ENCODE peak calls at places on chromosome 19, in five cellular contexts. J is AG04449, B is cardiac muscle cell, T is colonic mucosa, I is cardiac fibroblast. Y is an unnamed sample.

GRCh38 chr19:8494158-8494557 is 8.3 kb downstream of the PRAM1 start:
- DNase-seq in B (no peak), I (no peak), T (no peak), J (no peak), Y (no peak)

GRCh38 chr19:54415208-54415900 is at the start of gene TTYH1:
- DNase-seq in T (no peak), B (no peak), J (no peak), I (no peak), Y (no peak)

GRCh38 chr19:14147797-14148605 is 11.6 kb upstream of the ASF1B start:
- DNase-seq in J (no peak), I (peak; percentile 69), B (peak; percentile 78), T (peak; percentile 72), Y (peak; percentile 57)

GRCh38 chr19:14369399-14370168 is 11.7 kb upstream of the ADGRE5 start:
- DNase-seq in T (no peak), I (peak; percentile 30), J (no peak), B (peak; percentile 17), Y (peak; percentile 28)

GRCh38 chr19:13796301-13797057 is 1.2 kb downstream of the ZSWIM4 start:
- DNase-seq in I (peak; percentile 97), B (no peak), J (peak; percentile 80), T (peak; percentile 51), Y (peak; percentile 94)

GRCh38 chr19:16351133-16351809 is 26.6 kb downstream of the KLF2 start:
- DNase-seq in I (peak; percentile 22), J (no peak), B (no peak), T (no peak), Y (no peak)

GRCh38 chr19:35901854-35902661 is at the start of gene HCST:
- DNase-seq in B (no peak), I (peak; percentile 11), T (no peak), J (no peak), Y (no peak)

GRCh38 chr19:32269831-32270230 is 75.6 kb upstream of the ZNF507 start:
- DNase-seq in B (no peak), I (no peak), J (no peak), T (no peak), Y (no peak)

GRCh38 chr19:3984908-3985642 is at the start of gene EEF2:
- DNase-seq in I (peak; percentile 91), B (peak; percentile 94), J (no peak), T (peak; percentile 91), Y (peak; percentile 89)

GRCh38 chr19:42148270-42148669 is 16.0 kb upstream of the POU2F2 start:
- DNase-seq in B (no peak), T (no peak), I (no peak), J (no peak), Y (no peak)

GRCh38 chr19:29528946-29529645 is 3.3 kb downstream of the VSTM2B start:
- DNase-seq in J (no peak), T (no peak), B (no peak), I (no peak), Y (no peak)

GRCh38 chr19:50178320-50178719 is 15.2 kb upstream of the IZUMO2 start:
- DNase-seq in B (no peak), I (no peak), J (no peak), T (peak; percentile 72), Y (no peak)

GRCh38 chr19:51702103-51702753 is 9.1 kb downstream of the SPACA6 start:
- DNase-seq in I (peak; percentile 60), B (peak; percentile 65), J (no peak), T (peak; percentile 78), Y (peak; percentile 42)

GRCh38 chr19:49940482-49940791 is 11.1 kb upstream of the NUP62 start:
- DNase-seq in B (no peak), T (no peak), J (no peak), I (no peak), Y (no peak)

GRCh38 chr19:38061294-38061693 is 154.3 kb downstream of the SIPA1L3 start:
- DNase-seq in I (peak; percentile 92), B (no peak), T (no peak), J (peak; percentile 36), Y (peak; percentile 87)

GRCh38 chr19:15836345-15836594 is 20.8 kb upstream of the OR10H1 start:
- DNase-seq in B (no peak), T (no peak), J (no peak), I (no peak), Y (peak; percentile 9)

GRCh38 chr19:54928299-54928698 is 19.0 kb downstream of the NLRP7 start:
- DNase-seq in I (peak; percentile 8), T (no peak), J (no peak), B (no peak), Y (no peak)

GRCh38 chr19:30870861-30871260 is 478.4 kb downstream of the TSHZ3 start:
- DNase-seq in T (no peak), I (peak; percentile 1), B (peak; percentile 78), J (no peak), Y (no peak)

GRCh38 chr19:24140099-24140498 is 53.1 kb downstream of the ZNF254 start:
- DNase-seq in T (no peak), I (peak; percentile 97), J (no peak), B (no peak), Y (peak; percentile 80)

GRCh38 chr19:28610731-28611130 is 602.2 kb downstream of the UQCRFS1 start:
- DNase-seq in B (no peak), I (no peak), T (no peak), J (no peak), Y (no peak)

GRCh38 chr19:50476224-50476942 is at the start of the genes EMC10 and GARIN5A:
- DNase-seq in I (peak; percentile 95), T (peak; percentile 93), J (peak; percentile 49), B (peak; percentile 92), Y (peak; percentile 93)

GRCh38 chr19:55640043-55640576 is 692 bp upstream of the ZNF580 start:
- DNase-seq in I (peak; percentile 57), B (no peak), T (peak; percentile 60), J (no peak), Y (peak; percentile 73)

GRCh38 chr19:45470147-45471081 is 2.6 kb downstream of the FOSB start:
- DNase-seq in I (peak; percentile 65), J (no peak), T (peak; percentile 43), B (peak; percentile 51), Y (peak; percentile 32)

GRCh38 chr19:50026550-50026906 is 723 bp downstream of the ZNF473 start:
- DNase-seq in B (no peak), I (no peak), T (no peak), J (no peak), Y (no peak)

GRCh38 chr19:6060600-6061391 is 49.5 kb downstream of the RFX2 start:
- DNase-seq in I (peak; percentile 17), T (peak; percentile 32), J (no peak), B (no peak), Y (peak; percentile 33)

GRCh38 chr19:50563597-50563996 is 4.6 kb downstream of the LRRC4B start:
- DNase-seq in J (no peak), T (no peak), I (no peak), B (no peak), Y (no peak)

DNA sequence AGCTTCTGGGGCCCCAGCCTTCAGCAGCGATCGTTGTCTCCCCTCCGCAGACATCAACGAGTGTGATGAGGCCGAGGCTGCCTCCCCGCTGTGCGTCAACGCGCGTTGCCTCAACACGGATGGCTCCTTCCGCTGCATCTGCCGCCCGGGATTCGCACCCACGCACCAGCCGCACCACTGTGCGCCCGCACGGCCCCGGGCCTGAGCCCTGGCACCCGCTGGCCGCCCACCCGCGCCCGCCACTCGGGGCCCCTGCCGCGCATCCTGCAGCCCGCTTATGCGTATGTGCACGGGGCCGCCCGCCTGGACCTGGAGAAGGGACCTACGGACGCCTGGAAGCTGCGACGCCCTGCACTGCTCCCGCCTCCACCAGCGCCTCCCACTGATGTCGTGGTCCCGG is 28.2 kb downstream of the LTBP4 start:
- DNase-seq in I (no peak), T (no peak), B (no peak), J (no peak), Y (no peak)
- H3K4me3 ChIP-seq in I (no peak overlapping the region), T (no peak overlapping the region), B (no peak overlapping the region), J (no peak overlapping the region), Y (no peak overlapping the region)

GRCh38 chr19:20243629-20244028 is 76.6 kb downstream of the ZNF486 start:
- DNase-seq in B (no peak), T (no peak), I (no peak), J (no peak), Y (no peak)

GRCh38 chr19:20233105-20233504 is 66.1 kb downstream of the ZNF486 start:
- DNase-seq in I (no peak), J (no peak), B (no peak), T (peak; percentile 55), Y (peak; percentile 61)

GRCh38 chr19:20235156-20235555 is 68.1 kb downstream of the ZNF486 start:
- DNase-seq in B (no peak), T (no peak), J (no peak), I (no peak), Y (no peak)

DNA sequence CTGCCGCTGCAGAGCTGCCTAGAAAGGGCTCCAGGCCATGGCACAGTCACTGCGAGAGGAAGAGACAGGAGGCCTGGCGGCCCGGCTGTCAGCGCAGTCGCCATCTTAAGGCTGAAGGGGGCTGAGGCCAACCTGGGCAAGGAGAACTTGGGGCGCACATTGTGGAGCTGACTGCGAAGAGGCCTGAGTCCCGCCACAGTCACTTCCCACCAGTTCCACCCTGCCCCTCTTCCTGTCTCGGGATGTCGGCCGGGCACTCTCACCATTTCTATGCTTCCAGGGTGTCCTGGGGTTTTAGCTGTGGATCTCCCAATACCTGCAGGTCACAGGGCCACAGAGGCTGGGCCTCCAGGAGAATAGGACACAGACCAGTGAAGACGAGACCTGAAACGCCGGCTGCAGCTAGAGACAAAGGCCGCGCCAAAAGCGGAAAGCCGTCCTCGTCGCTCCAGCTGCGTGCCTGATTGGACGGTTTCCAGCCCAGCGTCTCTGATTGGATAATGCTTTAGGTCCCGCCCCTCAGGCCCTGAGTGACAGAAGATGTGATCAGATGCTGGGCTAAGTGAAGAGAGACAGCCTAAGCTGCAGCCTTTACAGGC is 71.1 kb downstream of the ZNF486 start:
- DNase-seq in I (peak; percentile 94), B (peak; percentile 93), J (peak; percentile 31), T (peak; percentile 92), Y (peak; percentile 85)
- TF ChIP-seq CTCF in I (no peak), B (no peak), J (no peak), T (no peak), Y (peak; percentile 1)

GRCh38 chr19:18161691-18162039 is 8.7 kb downstream of the PIK3R2 start:
- DNase-seq in T (no peak), J (no peak), I (no peak), B (no peak), Y (no peak)
- H3K4me3 ChIP-seq in T (no peak overlapping the region), J (no peak overlapping the region), I (peak overlapping the region; percentile 17), B (no peak overlapping the region), Y (peak overlapping the region; percentile 21)

GRCh38 chr19:2294377-2295335 is 12.7 kb upstream of the PEAK3 start:
- DNase-seq in T (no peak), B (no peak), J (no peak), I (peak; percentile 74), Y (peak; percentile 89)

GRCh38 chr19:2300533-2300932 is 7.4 kb downstream of the LINGO3 start:
- DNase-seq in T (no peak), B (no peak), I (no peak), J (no peak), Y (no peak)

GRCh38 chr19:2291185-2291751 is 9.3 kb upstream of the PEAK3 start:
- DNase-seq in B (peak; percentile 77), J (no peak), T (no peak), I (no peak), Y (no peak)

GRCh38 chr19:2290441-2291184 is 8.6 kb upstream of the PEAK3 start:
- DNase-seq in B (no peak), I (no peak), T (peak; percentile 17), J (no peak), Y (no peak)

DNA sequence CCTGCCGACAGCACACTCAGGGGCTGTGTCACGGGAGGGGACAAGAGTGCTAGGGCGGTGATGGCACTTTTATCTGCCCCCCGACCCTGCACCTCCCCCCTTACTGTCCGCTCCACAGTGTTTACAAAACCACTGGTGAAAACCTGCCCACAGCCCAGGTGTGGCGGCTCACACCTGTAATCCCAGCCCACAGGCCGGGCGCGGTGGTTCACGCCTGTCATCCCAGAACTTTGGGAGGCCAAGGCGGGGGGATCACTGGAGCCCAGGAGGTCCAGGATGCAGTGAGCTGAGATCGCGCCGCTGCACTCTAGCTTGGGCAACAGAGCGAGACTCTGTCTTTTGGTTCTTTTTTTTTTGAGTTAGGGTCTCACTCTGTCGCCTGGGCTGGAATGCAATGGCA is 11.8 kb downstream of the LINGO3 start:
- DNase-seq in B (no peak), I (no peak), J (no peak), T (no peak), Y (no peak)
- TF ChIP-seq CTCF in B (no peak), I (no peak), J (no peak), T (no peak), Y (no peak)

Y was measured in fibroblast of villous mesenchyme.